ENCODE peak calls at places on chromosomes 2 and 18, in seven cellular contexts. D, Q, U, E, R, B and Z are unnamed samples.

GRCh38 chr2:120320318-120320851 is 25.6 kb upstream of the INHBB start:
- DNase-seq in E (no peak), D (no peak), U (no peak), Q (no peak), B (peak; percentile 40), R (no peak), Z (no peak)

GRCh38 chr2:45607701-45608100 is 3.4 kb downstream of the SRBD1 start:
- DNase-seq in R (no peak), E (no peak), D (peak; percentile 29), U (no peak), Q (no peak), B (peak; percentile 73), Z (no peak)

GRCh38 chr18:7369006-7369405 is 138.1 kb downstream of the LRRC30 start:
- DNase-seq in U (no peak), R (no peak), D (no peak), Q (no peak), E (no peak), B (peak; percentile 60), Z (no peak)

GRCh38 chr2:220641137-220641536 is 931.0 kb downstream of the EPHA4 start:
- DNase-seq in B (no peak), R (no peak), Q (no peak), U (no peak), E (no peak), D (no peak), Z (no peak)

GRCh38 chr18:75846321-75846720 is 418.8 kb upstream of the SMIM21 start:
- DNase-seq in B (no peak), R (no peak), Q (no peak), E (no peak), U (no peak), D (no peak), Z (no peak)

GRCh38 chr2:158502984-158503383 is 46.2 kb downstream of the PKP4 start:
- DNase-seq in U (no peak), D (peak; percentile 77), E (no peak), Q (no peak), R (no peak), B (no peak), Z (no peak)

GRCh38 chr2:216934151-216934550 is 74.3 kb upstream of the TNP1 start:
- DNase-seq in R (no peak), E (no peak), B (peak; percentile 20), U (no peak), D (no peak), Q (no peak), Z (no peak)

GRCh38 chr2:161873689-161874088 is 200.3 kb downstream of the DPP4 start:
- DNase-seq in B (peak; percentile 41), E (no peak), U (no peak), Q (no peak), D (no peak), R (no peak), Z (no peak)

GRCh38 chr2:66846887-66847286 is 412.0 kb downstream of the MEIS1 start:
- DNase-seq in D (no peak), U (no peak), B (no peak), R (no peak), E (no peak), Q (no peak), Z (no peak)

GRCh38 chr2:19796036-19796703 is 105.6 kb downstream of the TTC32 start:
- DNase-seq in U (no peak), Q (no peak), R (no peak), E (no peak), D (peak; percentile 93), B (no peak), Z (no peak)

GRCh38 chr18:69897397-69898108 is 50.1 kb downstream of the CD226 start:
- DNase-seq in E (no peak), R (no peak), Q (peak; percentile 47), D (no peak), B (no peak), U (no peak), Z (peak; percentile 34)

GRCh38 chr2:186891219-186891621 is 42.2 kb upstream of the ZSWIM2 start:
- DNase-seq in B (no peak), R (no peak), E (no peak), U (no peak), D (no peak), Q (no peak), Z (no peak)

GRCh38 chr2:66478311-66478710 is 43.4 kb downstream of the MEIS1 start:
- DNase-seq in U (no peak), B (no peak), R (no peak), E (no peak), Q (no peak), D (no peak), Z (no peak)

GRCh38 chr2:74405994-74406583 is 15.3 kb downstream of the C2orf81 start:
- DNase-seq in B (no peak), E (no peak), D (no peak), U (no peak), R (no peak), Q (no peak), Z (no peak)

GRCh38 chr2:26934335-26934724 is 36.1 kb upstream of the MAPRE3 start:
- DNase-seq in E (no peak), U (no peak), R (no peak), D (no peak), B (no peak), Q (no peak), Z (no peak)

GRCh38 chr18:9612215-9612830 is 2.0 kb downstream of the PPP4R1 start:
- DNase-seq in Q (peak; percentile 37), D (peak; percentile 50), U (no peak), B (peak; percentile 64), E (peak; percentile 18), R (peak; percentile 28), Z (peak; percentile 41)

GRCh38 chr18:7066965-7067555 is 50.5 kb downstream of the LAMA1 start:
- DNase-seq in Q (no peak), E (no peak), U (no peak), R (no peak), D (no peak), B (no peak), Z (no peak)

GRCh38 chr2:159855153-159856140 is 57.4 kb upstream of the CD302 start:
- DNase-seq in U (no peak), B (no peak), D (no peak), R (no peak), E (no peak), Q (no peak), Z (no peak)

GRCh38 chr2:95389256-95390119 is 13.0 kb upstream of the FAHD2A start:
- DNase-seq in E (no peak), B (peak; percentile 76), D (peak; percentile 42), U (peak; percentile 81), Q (no peak), R (peak; percentile 77), Z (no peak)

GRCh38 chr2:165428996-165429395 is 40.5 kb upstream of the CSRNP3 start:
- DNase-seq in B (no peak), U (no peak), D (no peak), Q (no peak), R (no peak), E (no peak), Z (no peak)

GRCh38 chr2:234686088-234686890 is 189.4 kb upstream of the ARL4C start:
- DNase-seq in D (no peak), B (peak; percentile 9), E (no peak), Q (no peak), R (no peak), U (no peak), Z (no peak)

GRCh38 chr18:3069671-3070433 is 56.9 kb upstream of the LPIN2 start:
- DNase-seq in E (no peak), R (no peak), U (no peak), Q (no peak), D (no peak), B (no peak), Z (no peak)

GRCh38 chr18:44507729-44508325 is 172.9 kb upstream of the SETBP1 start:
- DNase-seq in Q (peak; percentile 32), U (no peak), B (no peak), R (no peak), D (no peak), E (no peak), Z (no peak)

GRCh38 chr2:15122915-15123314 is 438.2 kb downstream of the NBAS start:
- DNase-seq in B (no peak), R (no peak), U (no peak), Q (no peak), E (no peak), D (no peak), Z (no peak)

GRCh38 chr18:26268454-26268853 is 42.2 kb downstream of the TAF4B start:
- DNase-seq in B (no peak), R (no peak), U (no peak), E (no peak), Q (no peak), D (no peak), Z (no peak)

GRCh38 chr2:106269591-106270291 is 75.6 kb upstream of the UXS1 start:
- DNase-seq in U (no peak), R (peak; percentile 28), E (peak; percentile 6), Q (peak; percentile 15), B (peak; percentile 57), D (no peak), Z (peak; percentile 27)

GRCh38 chr2:62333961-62334360 is 138.0 kb downstream of the B3GNT2 start:
- DNase-seq in U (no peak), D (no peak), B (peak; percentile 78), R (no peak), Q (no peak), E (no peak), Z (no peak)